ENCODE peak calls at places on chromosomes 1 and 21, in six cellular contexts. U, V, B, Y, C and G are unnamed samples.

GRCh38 chr1:188958461-188959115 is 1519.1 kb downstream of the BRINP3 start:
- DNase-seq in U (no peak), V (no peak), B (no peak), Y (peak), C (no peak), G (no peak)

GRCh38 chr1:228120351-228121091 is 11.4 kb upstream of the MRPL55 start:
- DNase-seq in U (no peak), V (no peak), B (no peak), Y (no peak), C (no peak), G (no peak)

GRCh38 chr1:50529510-50529909 is 106.3 kb upstream of the DMRTA2 start:
- DNase-seq in U (no peak), V (no peak), B (no peak), Y (peak), C (no peak), G (no peak)

GRCh38 chr1:57572016-57572415 is 148.2 kb upstream of the DAB1 start:
- DNase-seq in U (no peak), V (no peak), B (no peak), Y (no peak), C (no peak), G (no peak)

GRCh38 chr1:22131875-22132486 is 10.9 kb downstream of the WNT4 start:
- DNase-seq in U (peak), V (peak), B (no peak), Y (peak), C (no peak), G (peak)

GRCh38 chr1:2318294-2319278 is 72.8 kb downstream of the MORN1 start:
- DNase-seq in U (no peak), V (no peak), B (no peak), Y (no peak), C (no peak), G (no peak)

GRCh38 chr1:183758913-183759312 is 46.0 kb upstream of the RGL1 start:
- DNase-seq in U (no peak), V (no peak), B (no peak), Y (no peak), C (no peak), G (no peak)

GRCh38 chr1:41361495-41362356 is 492 bp downstream of the FOXO6 start:
- DNase-seq in U (no peak), V (no peak), B (no peak), Y (peak), C (no peak), G (no peak)

GRCh38 chr1:97160796-97161195 is 439.2 kb downstream of the PTBP2 start:
- DNase-seq in U (no peak), V (no peak), B (no peak), Y (no peak), C (no peak), G (no peak)

GRCh38 chr1:25477448-25478034 is 46.8 kb downstream of the MACO1 start:
- DNase-seq in U (no peak), V (no peak), B (no peak), Y (no peak), C (no peak), G (no peak)

GRCh38 chr21:46269466-46269865 is 15.9 kb downstream of the MCM3AP start:
- DNase-seq in U (no peak), V (no peak), B (no peak), Y (no peak), C (no peak), G (no peak)

GRCh38 chr1:181202986-181203555 is 114.6 kb downstream of the IER5 start:
- DNase-seq in U (no peak), V (no peak), B (no peak), Y (no peak), C (no peak), G (no peak)

DNA sequence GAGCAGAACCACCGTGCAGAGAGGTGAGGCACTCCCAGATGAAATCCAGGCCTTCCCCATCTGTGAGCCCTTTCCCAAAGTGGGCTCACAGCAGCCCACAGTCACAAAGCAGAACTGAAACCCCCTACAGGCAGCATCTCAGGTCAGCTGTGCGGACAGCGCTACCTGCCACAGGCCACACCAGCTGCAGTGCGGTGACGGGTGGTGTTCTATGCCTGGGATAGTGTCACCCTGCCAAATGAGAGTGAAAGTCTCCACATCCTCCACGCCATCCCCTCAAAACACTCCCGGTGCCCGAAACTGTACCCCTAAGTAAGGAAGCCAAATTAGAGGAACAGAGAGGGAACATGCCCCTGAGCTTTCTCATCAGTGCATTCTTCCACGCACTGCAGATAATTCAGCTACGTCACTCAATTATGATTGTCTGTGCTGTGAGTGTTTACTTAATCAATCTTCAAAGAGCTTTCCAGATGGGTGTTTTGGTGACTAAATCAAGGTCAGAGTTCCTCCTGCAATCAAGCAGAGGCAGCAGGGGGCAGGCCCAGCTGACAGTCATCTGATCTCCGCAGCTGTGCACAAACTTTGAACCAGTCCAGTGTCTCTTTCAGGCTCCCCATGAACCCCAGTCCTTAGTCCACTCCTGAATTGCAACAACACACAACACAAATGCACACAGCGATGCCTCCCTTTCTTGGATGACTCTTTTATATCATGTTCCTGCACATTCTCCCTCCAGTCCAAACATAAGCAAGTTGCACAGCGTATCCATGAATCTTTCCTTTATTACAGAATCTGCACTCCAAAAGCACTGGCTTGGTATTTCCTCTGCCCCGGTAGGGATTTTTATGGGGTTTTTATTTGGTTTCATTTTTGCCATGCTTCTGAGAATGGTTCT is 150.0 kb downstream of the TOMM20 start:
- DNase-seq in U (no peak), V (peak), B (no peak), Y (no peak), C (no peak), G (no peak)
- TF ChIP-seq POLR2AphosphoS5 in U (peak), V (peak), B (peak), Y (no peak), C (peak), G (peak)

DNA sequence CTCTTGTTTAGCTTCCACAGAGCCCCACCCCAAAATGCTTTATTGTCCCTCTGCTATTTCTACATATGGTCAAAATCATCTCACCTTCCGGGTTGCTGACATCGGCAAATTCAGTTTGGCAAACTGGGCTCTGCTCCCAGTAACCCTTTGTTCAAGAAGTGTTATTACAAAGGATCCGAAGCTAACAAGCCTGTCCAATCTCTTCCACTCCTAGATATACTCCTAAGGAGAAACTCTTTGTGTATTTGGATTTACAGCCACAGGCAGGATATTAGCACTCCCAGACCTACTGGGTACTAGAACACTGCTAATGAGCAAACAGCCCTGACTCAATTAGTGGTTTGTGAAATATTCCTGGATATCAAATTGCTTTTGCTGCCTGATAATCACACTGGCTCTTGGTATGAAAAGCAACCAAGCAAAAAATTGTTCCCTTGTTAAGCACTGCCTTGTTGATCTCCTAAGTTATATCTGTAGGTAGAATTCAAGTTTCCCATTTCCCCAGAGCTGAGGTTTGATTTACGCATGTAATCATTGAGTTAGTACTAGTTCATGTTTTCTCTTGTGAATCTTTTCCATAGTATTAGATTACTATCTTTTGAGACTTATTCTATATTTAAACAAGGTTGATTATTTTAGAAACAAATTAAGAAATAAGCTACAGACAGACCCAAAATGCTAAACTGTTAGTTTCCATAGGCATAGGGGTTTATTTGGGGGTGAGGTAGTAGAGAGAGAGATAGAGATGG is 3.8 kb downstream of the JUN start:
- DNase-seq in U (no peak), V (peak), B (peak), Y (peak), C (no peak), G (peak)
- TF ChIP-seq POLR2AphosphoS5 in U (no peak), V (peak), B (peak), Y (no peak), C (peak), G (peak)

GRCh38 chr1:31669786-31670582 is 25.3 kb upstream of the PEF1 start:
- DNase-seq in U (no peak), V (peak), B (peak), Y (peak), C (no peak), G (peak)
- TF ChIP-seq POLR2AphosphoS5 in U (no peak), V (peak), B (no peak), Y (no peak), C (peak), G (peak)

DNA sequence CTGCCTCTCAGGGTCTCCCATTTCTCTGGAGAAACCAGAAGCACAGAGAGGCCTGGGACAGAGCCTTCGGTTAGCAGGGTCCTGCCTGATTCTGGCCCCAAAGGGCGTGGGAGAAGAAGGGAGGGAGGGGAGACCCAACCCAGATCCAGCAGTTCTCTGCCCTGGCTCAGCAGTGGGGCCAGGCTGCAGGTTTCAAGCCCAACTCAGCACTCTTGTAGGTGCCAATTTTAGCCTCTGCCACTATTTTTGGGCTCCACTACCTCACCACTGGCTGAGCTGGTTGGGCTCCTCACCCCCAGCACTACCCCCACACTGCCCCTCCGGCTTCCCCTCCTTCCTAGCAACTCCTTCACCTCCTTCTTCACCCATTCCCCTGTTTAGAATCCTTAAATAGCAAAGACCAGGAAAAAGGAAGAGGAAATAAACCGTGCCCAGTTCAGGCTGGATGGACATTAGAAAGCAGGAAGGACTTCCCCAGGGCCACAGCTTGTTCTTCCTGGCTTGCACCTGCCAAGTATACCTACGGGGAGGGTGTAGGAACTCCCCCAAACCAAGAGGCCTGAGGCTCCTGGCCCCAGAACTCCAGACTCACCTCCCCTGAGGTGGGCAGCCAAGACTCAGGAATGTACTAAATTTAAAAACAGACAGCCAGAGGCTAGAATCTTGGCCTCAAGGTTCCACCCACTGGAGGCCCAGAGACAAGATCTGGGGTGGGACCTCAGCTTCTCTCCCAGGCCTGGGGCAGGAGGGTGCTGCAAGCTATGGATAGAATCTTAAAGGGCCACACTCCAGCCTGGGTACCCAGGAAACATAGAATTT is 1.4 kb upstream of the ARHGEF2 start:
- DNase-seq in U (no peak), V (no peak), B (no peak), Y (no peak), C (no peak), G (no peak)
- TF ChIP-seq POLR2AphosphoS5 in U (no peak), V (no peak), B (no peak), Y (no peak), C (no peak), G (no peak)

GRCh38 chr1:191669629-191670028 is 488.6 kb upstream of the RGS18 start:
- DNase-seq in U (no peak), V (no peak), B (no peak), Y (no peak), C (no peak), G (no peak)

GRCh38 chr1:191662746-191663145 is 495.5 kb upstream of the RGS18 start:
- DNase-seq in U (no peak), V (no peak), B (no peak), Y (no peak), C (no peak), G (no peak)

GRCh38 chr1:191671236-191671635 is 487.0 kb upstream of the RGS18 start:
- DNase-seq in U (no peak), V (no peak), B (no peak), Y (no peak), C (no peak), G (no peak)

DNA sequence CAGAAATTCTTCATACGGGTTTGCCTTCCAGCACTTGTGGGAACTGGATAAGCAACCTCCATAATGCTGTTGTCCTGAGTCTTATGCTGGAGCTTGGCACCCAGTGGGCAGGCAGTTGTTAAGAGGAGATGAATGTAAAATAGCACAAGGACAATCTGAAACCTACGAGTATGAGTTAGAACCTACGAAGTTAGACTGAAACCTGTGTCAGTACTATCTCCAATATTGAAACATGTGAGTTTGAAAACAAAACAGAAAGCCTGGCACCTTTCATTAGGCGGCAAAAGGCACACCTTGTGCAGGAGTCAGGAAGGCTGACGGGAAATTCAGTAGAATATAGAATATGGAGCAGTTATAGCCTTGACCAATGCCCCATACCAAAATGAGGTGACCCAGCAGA is 489.7 kb upstream of the RGS18 start:
- DNase-seq in U (no peak), V (no peak), B (no peak), Y (no peak), C (no peak), G (no peak)
- TF ChIP-seq POLR2AphosphoS5 in U (no peak), V (no peak), B (no peak), Y (no peak), C (no peak), G (no peak)

GRCh38 chr1:248111157-248111556 is 16.2 kb downstream of the OR2L13 start:
- DNase-seq in U (no peak), V (no peak), B (no peak), Y (peak), C (no peak), G (no peak)

DNA sequence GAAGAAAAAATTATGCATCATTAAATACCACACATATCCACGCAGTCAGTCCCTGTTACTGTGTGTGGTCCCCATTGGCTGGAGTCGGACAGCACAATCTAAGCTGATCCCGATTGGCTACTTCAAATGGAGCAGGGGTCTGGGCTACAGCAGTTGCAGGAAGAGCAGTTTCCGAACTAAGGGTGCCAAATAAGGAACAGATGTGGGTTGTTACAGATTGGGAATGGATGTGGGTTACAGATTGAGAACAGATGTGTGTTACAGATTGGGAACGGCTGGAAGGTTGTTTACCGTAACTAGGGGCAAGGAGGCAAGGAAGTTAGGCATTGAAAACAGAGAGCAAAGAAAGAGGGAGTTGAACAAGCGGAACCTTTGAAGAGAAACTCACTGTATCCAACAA is 19.9 kb downstream of the OR2L13 start:
- DNase-seq in U (no peak), V (no peak), B (no peak), Y (no peak), C (no peak), G (no peak)
- TF ChIP-seq POLR2AphosphoS5 in U (no peak), V (no peak), B (no peak), Y (no peak), C (no peak), G (no peak)

GRCh38 chr1:238199325-238199724 is 308.6 kb upstream of the ZP4 start:
- DNase-seq in U (no peak), V (no peak), B (no peak), Y (no peak), C (no peak), G (no peak)

GRCh38 chr1:238191161-238191560 is 300.4 kb upstream of the ZP4 start:
- DNase-seq in U (no peak), V (no peak), B (no peak), Y (no peak), C (no peak), G (no peak)

GRCh38 chr1:238201992-238202391 is 311.3 kb upstream of the ZP4 start:
- DNase-seq in U (no peak), V (no peak), B (no peak), Y (no peak), C (no peak), G (no peak)

GRCh38 chr1:238196516-238196915 is 305.8 kb upstream of the ZP4 start:
- DNase-seq in U (no peak), V (no peak), B (no peak), Y (no peak), C (no peak), G (no peak)
- TF ChIP-seq POLR2AphosphoS5 in U (no peak), V (no peak), B (no peak), Y (no peak), C (no peak), G (no peak)